ENCODE peak calls at places on chromosomes 4 and X, in six cellular contexts. W is cardiac muscle cell, P is stomach, L is left lung, R is IMR-90, Y is astrocyte. S is an unnamed sample.

GRCh38 chrX:139194571-139195280 is 335.8 kb upstream of the F9 start:
- DNase-seq in W (peak; percentile 32), P (peak; percentile 71), L (peak; percentile 85), R (no peak), Y (peak; percentile 24), S (peak; percentile 73)

GRCh38 chr4:134028411-134028810 is 173.2 kb downstream of the PABPC4L start:
- DNase-seq in W (no peak), P (no peak), L (no peak), R (no peak), Y (no peak), S (no peak)

GRCh38 chr4:141768954-141769353 is 132.6 kb downstream of the IL15 start:
- DNase-seq in W (no peak), P (no peak), L (no peak), R (peak; percentile 86), Y (peak; percentile 59), S (no peak)

GRCh38 chr4:44446801-44447562 is 1.6 kb downstream of the KCTD8 start:
- DNase-seq in W (no peak), P (peak; percentile 33), L (peak; percentile 51), R (no peak), Y (no peak), S (peak; percentile 18)

GRCh38 chr4:89204624-89205023 is 93.3 kb downstream of the TIGD2 start:
- DNase-seq in W (no peak), P (no peak), L (no peak), R (no peak), Y (peak; percentile 39), S (no peak)

GRCh38 chr4:182042945-182043344 is 200.3 kb upstream of the TENM3 start:
- DNase-seq in W (no peak), P (no peak), L (no peak), R (no peak), Y (no peak), S (no peak)

GRCh38 chr4:52051615-52052474 is 741 bp downstream of the SPATA18 start:
- DNase-seq in W (peak; percentile 96), P (peak; percentile 82), L (peak; percentile 88), R (peak; percentile 89), Y (peak; percentile 88), S (peak; percentile 69)

GRCh38 chr4:154597798-154598774 is 7.5 kb upstream of the FGA start:
- DNase-seq in W (no peak), P (no peak), L (no peak), R (no peak), Y (no peak), S (no peak)

GRCh38 chr4:72109959-72110497 is 78.2 kb downstream of the NPFFR2 start:
- DNase-seq in W (no peak), P (no peak), L (no peak), R (no peak), Y (no peak), S (no peak)

GRCh38 chrX:121254336-121254735 is 206.9 kb downstream of the GLUD2 start:
- DNase-seq in W (no peak), P (no peak), L (no peak), R (no peak), Y (no peak), S (no peak)

GRCh38 chr4:6778435-6778834 is 4.1 kb upstream of the KIAA0232 start:
- DNase-seq in W (no peak), P (no peak), L (no peak), R (no peak), Y (no peak), S (no peak)

GRCh38 chrX:23825675-23826074 is 42.7 kb downstream of the SAT1 start:
- DNase-seq in W (no peak), P (no peak), L (no peak), R (no peak), Y (no peak), S (no peak)

GRCh38 chrX:77450415-77450814 is 3.2 kb downstream of the FGF16 start:
- DNase-seq in W (no peak), P (no peak), L (no peak), R (no peak), Y (no peak), S (no peak)

GRCh38 chr4:189162888-189163287 is 777.8 kb upstream of the FRG1 start:
- DNase-seq in W (no peak), P (no peak), L (no peak), R (peak; percentile 49), Y (no peak), S (no peak)

GRCh38 chr4:88858752-88859151 is 161.1 kb upstream of the NAP1L5 start:
- DNase-seq in W (no peak), P (no peak), L (no peak), R (no peak), Y (no peak), S (peak; percentile 37)

GRCh38 chrX:118943102-118943501 is 31.3 kb upstream of the LONRF3 start:
- DNase-seq in W (no peak), P (no peak), L (no peak), R (no peak), Y (no peak), S (no peak)

GRCh38 chrX:82648062-82648461 is 860.0 kb upstream of the POU3F4 start:
- DNase-seq in W (peak; percentile 1), P (no peak), L (no peak), R (no peak), Y (no peak), S (no peak)

GRCh38 chrX:40947276-40947675 is 138.0 kb upstream of the USP9X start:
- DNase-seq in W (no peak), P (no peak), L (no peak), R (peak; percentile 77), Y (peak; percentile 77), S (no peak)

GRCh38 chrX:130024127-130024526 is 41.7 kb downstream of the BCORL1 start:
- DNase-seq in W (peak; percentile 55), P (peak; percentile 75), L (peak; percentile 88), R (peak; percentile 17), Y (no peak), S (peak; percentile 66)

GRCh38 chr4:138374947-138375346 is 132.8 kb upstream of the SLC7A11 start:
- DNase-seq in W (no peak), P (no peak), L (no peak), R (no peak), Y (no peak), S (no peak)

GRCh38 chr4:98682719-98683118 is 24.3 kb upstream of the TSPAN5 start:
- DNase-seq in W (peak; percentile 37), P (no peak), L (no peak), R (peak; percentile 61), Y (peak; percentile 59), S (no peak)

GRCh38 chr4:38612996-38613395 is 51.0 kb upstream of the KLF3 start:
- DNase-seq in W (peak; percentile 29), P (no peak), L (no peak), R (no peak), Y (no peak), S (no peak)

GRCh38 chrX:131951166-131951565 is 71.9 kb upstream of the STK26 start:
- DNase-seq in W (no peak), P (no peak), L (no peak), R (no peak), Y (no peak), S (no peak)

GRCh38 chr4:40833212-40833611 is 83.5 kb downstream of the NSUN7 start:
- DNase-seq in W (no peak), P (no peak), L (no peak), R (no peak), Y (no peak), S (no peak)

GRCh38 chrX:22063284-22063683 is 31.2 kb downstream of the PHEX start:
- DNase-seq in W (no peak), P (no peak), L (no peak), R (no peak), Y (peak; percentile 8), S (no peak)

GRCh38 chr4:7842384-7843279 is 97.0 kb downstream of the AFAP1 start:
- DNase-seq in W (no peak), P (no peak), L (no peak), R (peak; percentile 99), Y (peak; percentile 100), S (no peak)

GRCh38 chrX:107107459-107107858 is 11.2 kb downstream of the RBM41 start:
- DNase-seq in W (no peak), P (no peak), L (no peak), R (no peak), Y (peak; percentile 22), S (no peak)

DNA sequence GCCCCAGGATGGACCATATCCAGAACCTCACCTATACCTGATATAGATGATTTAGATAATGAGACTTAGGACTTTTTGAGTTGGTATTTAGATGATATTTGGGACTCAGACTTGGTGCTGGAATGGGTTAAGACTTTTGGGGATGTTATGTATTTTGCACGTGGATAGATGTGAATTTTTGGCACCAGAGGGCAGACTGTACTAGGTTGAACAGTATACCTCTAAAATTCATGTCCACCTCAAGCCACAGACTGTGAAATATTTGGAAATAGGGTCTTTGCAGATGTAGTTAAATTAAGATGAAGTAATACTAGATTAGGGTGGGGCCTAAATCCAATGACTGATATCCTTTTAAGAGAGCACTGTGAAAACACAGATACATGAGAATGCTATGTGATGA is 15.6 kb downstream of the RBM41 start:
- DNase-seq in W (peak; percentile 13), P (no peak), L (no peak), R (peak; percentile 7), Y (no peak), S (no peak)
- TF ChIP-seq CTCF in W (no peak), P (no peak), L (no peak), R (peak; percentile 11), Y (no peak), S (peak; percentile 3)

GRCh38 chr4:70992354-70992753 is 1.1 kb upstream of the DCK start:
- DNase-seq in W (no peak), P (no peak), L (no peak), R (no peak), Y (no peak), S (peak; percentile 42)
- H3K27me3 ChIP-seq in W (no peaks in the 10 kb centered on the region), P (no peaks in the 10 kb centered on the region), L (no peaks in the 10 kb centered on the region), R (no peaks in the 10 kb centered on the region), Y (no peaks in the 10 kb centered on the region), S (no peaks in the 10 kb centered on the region)

DNA sequence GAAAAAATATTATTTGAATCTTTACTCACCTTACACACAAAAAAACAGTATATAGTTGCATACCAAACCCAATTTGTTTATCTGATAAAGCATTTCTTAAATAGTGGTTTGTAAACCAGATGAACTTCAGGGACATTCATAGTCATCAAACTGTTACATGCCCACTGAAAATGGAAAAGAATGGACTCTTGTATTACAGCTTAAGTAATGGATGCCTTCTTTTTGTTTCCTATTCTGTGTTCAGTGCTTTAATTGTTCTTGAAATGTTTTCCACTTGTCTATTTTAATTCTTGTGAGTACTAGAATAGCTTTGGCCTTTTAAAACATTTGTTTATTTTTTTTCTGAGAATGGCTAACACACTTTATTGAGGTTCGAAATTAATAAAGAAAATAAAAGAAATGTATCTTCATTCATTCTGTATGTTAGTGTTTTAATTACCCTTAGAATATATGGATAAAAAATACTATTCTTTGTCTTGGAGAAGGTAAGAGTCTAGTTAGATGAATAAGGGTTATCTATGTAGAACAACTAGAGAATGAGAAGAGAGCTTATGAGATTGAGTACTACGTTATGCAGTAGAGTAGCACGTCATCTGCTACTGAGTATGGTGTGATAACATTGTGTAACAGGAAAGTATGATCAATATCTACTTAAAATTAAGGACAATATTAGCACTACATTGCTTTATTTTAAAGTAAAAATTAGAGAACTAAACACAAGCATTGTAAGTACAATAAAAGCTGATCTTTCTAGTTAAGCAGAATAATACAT is 9.9 kb downstream of the CPEB2 start:
- DNase-seq in W (no peak), P (no peak), L (no peak), R (no peak), Y (no peak), S (no peak)
- TF ChIP-seq CTCF in W (no peak), P (no peak), L (no peak), R (no peak), Y (no peak), S (no peak)

DNA sequence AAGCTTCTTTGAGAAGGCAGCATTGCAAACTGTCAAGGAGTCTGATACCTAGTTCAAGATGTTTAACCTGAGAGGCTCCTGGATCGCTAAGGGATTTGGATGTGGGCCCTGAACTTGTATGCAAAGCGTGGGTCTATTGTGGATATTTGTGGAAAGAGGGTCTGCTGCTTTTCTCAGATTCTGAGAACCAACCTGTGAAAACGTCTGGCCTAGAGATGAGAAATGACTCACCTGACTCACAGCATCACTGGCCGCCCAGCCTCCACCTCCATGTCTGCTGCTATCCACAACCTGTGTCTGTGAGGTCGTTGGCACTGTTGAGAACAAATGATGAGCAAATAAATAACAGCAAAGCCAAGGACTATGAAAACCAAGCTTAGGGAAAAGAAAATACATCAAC is 33.3 kb upstream of the PROM1 start:
- DNase-seq in W (no peak), P (no peak), L (no peak), R (no peak), Y (no peak), S (no peak)
- H3K27me3 ChIP-seq in W (no peaks in the 10 kb centered on the region), P (no peaks in the 10 kb centered on the region), L (no peaks in the 10 kb centered on the region), R (peaks cover 11% of the 10 kb centered on the region), Y (peaks cover 9% of the 10 kb centered on the region), S (no peaks in the 10 kb centered on the region)

S was measured in body of pancreas.